ENCODE peak calls at places on chromosome 12, in ten cellular contexts. N, L, S, U, R, B, O, W, P and X are unnamed samples.

GRCh38 chr12:78385541-78385940 is 479.0 kb upstream of the SYT1 start:
- DNase-seq in N (peak; percentile 30), L (peak; percentile 33), S (no peak), U (no peak), R (no peak), B (no peak), O (no peak), W (no peak), P (no peak), X (no peak)

GRCh38 chr12:25840678-25841077 is 117.8 kb upstream of the RASSF8 start:
- DNase-seq in N (peak; percentile 80), L (no peak), S (no peak), U (no peak), R (no peak), B (no peak), O (no peak), W (no peak), P (no peak), X (no peak)

GRCh38 chr12:106229036-106229591 is 18.7 kb downstream of the CKAP4 start:
- DNase-seq in N (no peak), L (no peak), S (no peak), U (no peak), R (no peak), B (no peak), O (no peak), W (no peak), P (no peak), X (no peak)

GRCh38 chr12:51692016-51692415 is 101.0 kb downstream of the SCN8A start:
- DNase-seq in N (no peak), L (no peak), S (no peak), U (no peak), R (no peak), B (no peak), O (no peak), W (no peak), P (no peak), X (no peak)

GRCh38 chr12:7439579-7440505 is 4.1 kb downstream of the CD163L1 start:
- DNase-seq in N (peak; percentile 68), L (no peak), S (no peak), U (peak; percentile 93), R (no peak), B (peak; percentile 34), O (peak; percentile 11), W (peak; percentile 83), P (peak; percentile 63), X (peak; percentile 64)

GRCh38 chr12:2319747-2320146 is 267.0 kb downstream of the CACNA1C start:
- DNase-seq in N (peak; percentile 50), L (peak; percentile 30), S (no peak), U (no peak), R (no peak), B (no peak), O (no peak), W (no peak), P (no peak), X (no peak)

GRCh38 chr12:78149459-78149858 is 318.8 kb downstream of the NAV3 start:
- DNase-seq in N (peak; percentile 2), L (no peak), S (no peak), U (no peak), R (no peak), B (no peak), O (no peak), W (no peak), P (no peak), X (no peak)

GRCh38 chr12:1918875-1919236 is 404 bp upstream of the CACNA2D4 start:
- DNase-seq in N (no peak), L (no peak), S (no peak), U (no peak), R (no peak), B (no peak), O (no peak), W (peak; percentile 10), P (no peak), X (no peak)

GRCh38 chr12:75341873-75342272 is 7.4 kb downstream of the GLIPR1L1 start:
- DNase-seq in N (peak; percentile 41), L (no peak), S (no peak), U (peak; percentile 8), R (peak; percentile 48), B (no peak), O (no peak), W (no peak), P (no peak), X (no peak)

GRCh38 chr12:81468206-81468605 is 290.9 kb downstream of the PPFIA2 start:
- DNase-seq in N (peak; percentile 85), L (no peak), S (no peak), U (no peak), R (no peak), B (no peak), O (no peak), W (no peak), P (no peak), X (no peak)

DNA sequence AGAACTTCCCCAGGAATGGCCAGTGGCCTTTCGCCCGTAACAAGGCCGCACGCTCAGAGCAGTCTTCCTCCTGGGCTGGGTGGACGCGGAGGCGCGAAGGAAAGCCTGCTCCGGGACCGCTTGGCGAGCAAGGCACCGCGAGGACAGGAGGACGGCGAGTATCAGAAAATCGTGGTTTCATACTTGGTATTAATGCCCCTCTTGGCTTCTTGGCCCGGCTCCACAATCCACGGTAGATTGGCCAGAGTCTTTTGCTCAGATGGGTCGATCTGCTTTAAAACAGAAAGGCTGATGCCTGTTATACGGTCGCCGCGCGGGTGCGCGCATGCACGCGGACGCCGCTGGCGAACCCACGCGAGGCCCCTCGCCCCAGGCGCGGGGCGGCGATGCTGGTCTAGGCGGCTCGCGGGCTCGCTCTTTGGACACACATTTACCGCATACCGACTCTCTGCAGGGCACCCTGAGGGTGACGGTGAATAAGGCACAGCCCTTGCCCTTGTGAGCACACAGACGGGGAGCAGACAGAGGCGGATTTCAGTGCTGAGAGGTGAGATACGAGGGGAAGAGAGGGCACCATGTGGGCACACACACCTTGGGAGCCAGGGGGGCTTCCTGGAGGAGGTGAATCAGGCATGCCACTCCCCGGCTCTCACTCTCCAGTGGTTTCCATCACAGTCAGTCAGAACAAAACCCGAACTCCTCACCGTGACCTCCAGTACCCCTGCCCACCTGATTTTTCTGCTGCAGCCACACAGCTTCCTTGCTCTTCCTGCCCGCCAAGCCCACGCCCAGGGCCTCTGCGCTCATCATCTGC is 100.7 kb downstream of the APAF1 start:
- DNase-seq in N (no peak), L (no peak), S (no peak), U (no peak), R (no peak), B (no peak), O (no peak), W (no peak), P (no peak), X (peak; percentile 43)
- TF ChIP-seq CTCF in N (no peak), L (no peak), S (no peak), U (no peak), R (no peak), B (no peak), O (no peak), W (no peak), P (no peak), X (no peak)

DNA sequence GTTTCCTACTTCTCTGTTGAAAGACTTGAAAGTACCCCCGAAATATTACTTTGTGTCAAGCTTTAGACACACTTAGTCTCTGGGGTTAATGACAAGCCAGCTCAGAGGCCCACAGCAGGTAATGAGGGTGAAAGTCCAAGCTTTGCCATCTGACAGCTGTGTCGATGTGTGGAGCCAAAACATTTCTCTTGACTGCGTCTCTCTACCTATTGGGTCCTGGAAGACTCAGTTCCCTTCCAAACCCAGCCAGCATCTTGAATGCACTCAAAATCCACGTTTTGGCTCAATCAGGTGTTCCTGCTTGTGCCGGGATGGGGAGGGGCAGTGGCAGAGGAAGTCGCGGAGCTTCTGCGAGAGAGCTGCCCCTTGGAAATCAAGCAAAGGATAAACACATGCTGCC is 3.2 kb downstream of the PLXNC1 start:
- DNase-seq in N (no peak), L (no peak), S (no peak), U (no peak), R (no peak), B (no peak), O (no peak), W (no peak), P (no peak), X (no peak)
- TF ChIP-seq CTCF in N (no peak), L (no peak), S (no peak), U (no peak), R (no peak), B (no peak), O (no peak), W (no peak), P (no peak), X (no peak)

GRCh38 chr12:21998295-21998694 is 47.7 kb upstream of the CMAS start:
- DNase-seq in N (no peak), L (no peak), S (no peak), U (no peak), R (no peak), B (no peak), O (no peak), W (no peak), P (no peak), X (no peak)

GRCh38 chr12:21998782-21999181 is 47.2 kb upstream of the CMAS start:
- DNase-seq in N (no peak), L (no peak), S (no peak), U (no peak), R (no peak), B (no peak), O (no peak), W (no peak), P (no peak), X (no peak)

GRCh38 chr12:22008196-22008595 is 37.8 kb upstream of the CMAS start:
- DNase-seq in N (no peak), L (no peak), S (no peak), U (no peak), R (no peak), B (no peak), O (no peak), W (no peak), P (no peak), X (no peak)

GRCh38 chr12:22002430-22002829 is 43.6 kb upstream of the CMAS start:
- DNase-seq in N (no peak), L (no peak), S (no peak), U (no peak), R (no peak), B (no peak), O (no peak), W (no peak), P (no peak), X (no peak)
- TF ChIP-seq CTCF in N (no peak), L (no peak), S (no peak), U (no peak), R (no peak), B (no peak), O (no peak), W (no peak), P (no peak), X (no peak)

DNA sequence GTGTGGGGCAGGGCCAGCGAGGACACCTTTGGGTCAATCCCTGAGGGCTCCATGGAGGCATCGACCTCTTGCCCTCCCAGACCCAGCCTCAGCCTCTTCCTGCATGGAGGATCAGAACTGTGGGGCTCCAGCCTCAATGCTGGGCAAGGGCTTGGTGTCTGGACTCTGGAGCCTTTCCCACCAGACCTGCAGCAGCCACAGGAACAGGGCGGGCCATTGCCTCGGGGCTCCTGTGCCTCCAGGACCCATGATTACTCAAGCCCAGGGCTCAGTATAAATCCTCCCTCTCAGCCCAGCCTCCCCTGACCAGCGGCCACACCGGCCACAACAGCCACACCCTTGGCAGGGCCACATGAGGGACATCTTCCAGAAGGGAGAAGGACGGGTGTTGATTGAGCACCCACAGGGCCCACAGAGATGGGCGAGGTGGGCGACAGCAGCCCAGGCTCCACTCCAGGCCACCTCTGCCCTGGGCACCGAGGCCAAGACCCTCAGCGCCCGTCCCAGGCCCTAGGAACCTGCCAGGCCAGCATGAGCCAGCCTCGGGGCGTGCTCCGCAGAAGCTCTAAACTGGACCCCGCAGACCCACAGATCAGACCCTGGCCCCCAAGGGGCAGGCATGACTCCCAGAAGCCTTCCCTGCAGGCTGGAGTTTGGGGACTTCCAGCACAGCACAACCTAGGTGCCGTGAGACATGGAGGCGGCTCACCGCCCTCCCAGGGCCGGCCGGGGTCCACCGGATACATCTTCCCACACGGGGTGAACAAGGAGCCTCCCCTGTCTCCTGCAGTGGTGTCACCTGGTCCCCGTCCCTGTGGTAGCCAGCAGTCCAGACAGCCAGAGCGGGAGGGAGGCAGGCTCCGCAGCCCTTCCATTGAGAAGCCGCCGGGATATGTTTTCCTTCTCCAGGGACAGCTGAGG is 25.1 kb downstream of the NCOR2 start:
- DNase-seq in N (no peak), L (no peak), S (no peak), U (peak; percentile 51), R (no peak), B (no peak), O (no peak), W (no peak), P (no peak), X (no peak)
- TF ChIP-seq CTCF in N (no peak), L (no peak), S (no peak), U (no peak), R (no peak), B (no peak), O (no peak), W (no peak), P (no peak), X (no peak)